ENCODE peak calls at places on chromosomes 5 and 9, in six cellular contexts. K is fibroblast of lung, Y is stomach, V is sigmoid colon, X is neural progenitor cell, W is OCI-LY7. M is an unnamed sample.

GRCh38 chr9:26975728-26976707 is 19.8 kb downstream of the IFT74 start:
- DNase-seq in K (peak; percentile 51), Y (peak; percentile 38), V (no peak), X (peak; percentile 87), W (peak; percentile 20), M (no peak)

GRCh38 chr9:36738318-36738975 is 165.8 kb downstream of the MELK start:
- DNase-seq in K (peak; percentile 42), Y (no peak), V (no peak), X (no peak), W (no peak), M (no peak)

GRCh38 chr9:35516481-35516880 is 26.6 kb downstream of the RUSC2 start:
- DNase-seq in K (peak; percentile 50), Y (no peak), V (no peak), X (peak; percentile 18), W (no peak), M (no peak)

GRCh38 chr5:33468811-33469435 is 28.2 kb downstream of the TARS1 start:
- DNase-seq in K (no peak), Y (no peak), V (no peak), X (no peak), W (no peak), M (no peak)

GRCh38 chr5:138077064-138077696 is 6.7 kb upstream of the WNT8A start:
- DNase-seq in K (peak; percentile 73), Y (peak; percentile 72), V (peak; percentile 77), X (peak; percentile 84), W (peak; percentile 65), M (no peak)

GRCh38 chr5:15431923-15432322 is 68.1 kb upstream of the FBXL7 start:
- DNase-seq in K (no peak), Y (no peak), V (no peak), X (no peak), W (no peak), M (no peak)

GRCh38 chr5:173890195-173890951 is 2.2 kb downstream of the CPEB4 start:
- DNase-seq in K (peak; percentile 45), Y (no peak), V (peak; percentile 68), X (peak; percentile 23), W (peak; percentile 65), M (peak; percentile 79)

GRCh38 chr5:78696637-78697036 is 48.1 kb upstream of the LHFPL2 start:
- DNase-seq in K (no peak), Y (no peak), V (no peak), X (no peak), W (no peak), M (no peak)

GRCh38 chr9:33437898-33438297 is 9.5 kb downstream of the AQP3 start:
- DNase-seq in K (no peak), Y (no peak), V (no peak), X (no peak), W (peak; percentile 37), M (no peak)

GRCh38 chr9:110103257-110103656 is 104.7 kb downstream of the C9orf152 start:
- DNase-seq in K (no peak), Y (no peak), V (no peak), X (no peak), W (no peak), M (no peak)
- H3K27ac ChIP-seq in K (peak overlapping the region; percentile 55), Y (peak overlapping the region; percentile 45), V (no peak overlapping the region), X (no peak overlapping the region), W (peak overlapping the region; percentile 79), M (no peak overlapping the region)

GRCh38 chr5:122842016-122842580 is 3.3 kb upstream of the SNX24 start:
- DNase-seq in K (no peak), Y (no peak), V (no peak), X (no peak), W (no peak), M (no peak)

GRCh38 chr5:122846051-122846567 is 696 bp downstream of the SNX24 start:
- DNase-seq in K (peak; percentile 52), Y (no peak), V (no peak), X (peak; percentile 18), W (no peak), M (no peak)

GRCh38 chr5:122845253-122846050 is at the start of gene SNX24:
- DNase-seq in K (peak; percentile 74), Y (peak; percentile 86), V (peak; percentile 86), X (peak; percentile 88), W (peak; percentile 81), M (peak; percentile 70)

GRCh38 chr5:122844136-122844915 is 1.1 kb upstream of the SNX24 start:
- DNase-seq in K (peak; percentile 23), Y (peak; percentile 52), V (no peak), X (peak; percentile 6), W (peak; percentile 16), M (no peak)

GRCh38 chr5:122844916-122845252 is 529 bp upstream of the SNX24 start:
- DNase-seq in K (no peak), Y (no peak), V (no peak), X (no peak), W (peak; percentile 6), M (no peak)
- H3K27ac ChIP-seq in K (peak overlapping the region; percentile 62), Y (peak overlapping the region; percentile 91), V (peak overlapping the region; percentile 97), X (no peak overlapping the region), W (no peak overlapping the region), M (peak overlapping the region; percentile 83)

GRCh38 chr5:133565993-133566392 is 46.3 kb downstream of the FSTL4 start:
- DNase-seq in K (peak; percentile 31), Y (no peak), V (no peak), X (peak; percentile 76), W (peak; percentile 26), M (no peak)
- H3K27ac ChIP-seq in K (no peak overlapping the region), Y (no peak overlapping the region), V (no peak overlapping the region), X (no peak overlapping the region), W (no peak overlapping the region), M (no peak overlapping the region)

GRCh38 chr5:150509992-150510391 is 2.1 kb downstream of the NDST1 start:
- DNase-seq in K (no peak), Y (no peak), V (no peak), X (no peak), W (no peak), M (no peak)

GRCh38 chr5:150506571-150507282 is 1.2 kb upstream of the NDST1 start:
- DNase-seq in K (no peak), Y (no peak), V (no peak), X (no peak), W (no peak), M (no peak)

GRCh38 chr5:150508828-150509227 is 897 bp downstream of the NDST1 start:
- DNase-seq in K (no peak), Y (no peak), V (no peak), X (no peak), W (no peak), M (no peak)

GRCh38 chr5:150507283-150508020 is 479 bp upstream of the NDST1 start:
- DNase-seq in K (no peak), Y (peak; percentile 40), V (no peak), X (no peak), W (no peak), M (peak; percentile 39)

DNA sequence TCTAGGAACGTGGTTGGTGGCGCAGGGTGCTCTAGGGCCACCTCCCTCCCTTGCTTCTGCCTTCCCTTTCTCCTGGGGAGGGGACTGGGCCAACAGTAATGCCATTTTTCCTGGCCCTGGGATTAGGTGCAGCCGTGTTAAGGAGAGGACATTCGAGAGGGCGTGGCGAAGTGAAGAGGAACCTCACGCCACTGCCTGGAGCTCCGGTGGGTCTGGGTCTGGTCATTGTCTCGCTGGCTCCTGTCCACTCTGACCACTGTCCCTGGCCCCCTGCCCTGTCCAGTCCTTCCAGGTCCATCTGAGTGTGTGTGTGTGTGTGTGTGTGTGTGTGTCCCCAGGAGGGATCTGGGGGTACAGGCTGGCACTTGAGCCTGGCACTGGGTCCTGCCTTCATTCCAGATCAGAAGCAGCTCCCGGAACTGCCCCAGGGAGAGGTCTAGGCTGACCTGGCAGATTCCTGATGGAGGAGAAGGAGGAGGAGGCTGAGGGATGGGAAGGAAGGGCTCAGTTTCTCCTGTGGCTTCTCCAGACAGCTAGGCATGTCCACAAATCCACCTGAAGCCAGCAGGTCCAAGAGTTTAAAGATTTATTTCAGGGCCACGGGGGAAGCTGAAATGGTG is at the start of gene NDST1:
- DNase-seq in K (no peak), Y (no peak), V (no peak), X (no peak), W (no peak), M (no peak)
- H3K27ac ChIP-seq in K (no peak within 1 kb of the TSS), Y (peak within 1 kb of the TSS; percentile 87), V (peak within 1 kb of the TSS; percentile 43), X (peak within 1 kb of the TSS; percentile 56), W (no peak within 1 kb of the TSS), M (peak within 1 kb of the TSS; percentile 99)

DNA sequence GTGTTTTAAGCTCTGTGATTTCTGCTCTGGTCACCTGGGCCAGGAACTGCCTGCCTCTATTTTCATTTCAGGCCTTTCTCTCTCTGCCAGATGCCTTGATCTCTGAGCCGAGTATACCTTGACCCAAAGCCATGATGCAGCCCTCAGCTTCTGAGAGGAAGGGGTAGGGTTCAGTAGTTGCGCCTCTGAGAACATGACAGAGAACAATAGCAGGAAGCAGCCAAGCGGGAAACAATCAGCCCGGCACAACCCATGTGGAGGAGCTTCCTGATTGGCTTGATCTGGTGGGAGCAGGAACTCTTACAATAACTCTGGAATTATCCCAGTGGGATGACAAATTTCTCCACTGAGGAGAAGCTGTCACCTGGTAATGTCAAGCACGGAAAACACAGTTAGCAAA is 127.4 kb downstream of the PALM2AKAP2 start:
- DNase-seq in K (no peak), Y (no peak), V (no peak), X (peak; percentile 15), W (peak; percentile 94), M (no peak)
- H3K27ac ChIP-seq in K (peak overlapping the region; percentile 96), Y (peak overlapping the region; percentile 58), V (peak overlapping the region; percentile 43), X (no peak overlapping the region), W (peak overlapping the region; percentile 98), M (peak overlapping the region; percentile 47)

GRCh38 chr9:124331580-124331979 is 73.8 kb downstream of the NEK6 start:
- DNase-seq in K (no peak), Y (no peak), V (no peak), X (no peak), W (no peak), M (no peak)

GRCh38 chr9:124328285-124328684 is 70.5 kb downstream of the NEK6 start:
- DNase-seq in K (no peak), Y (no peak), V (no peak), X (no peak), W (no peak), M (no peak)

GRCh38 chr9:124329996-124330714 is 72.4 kb downstream of the NEK6 start:
- DNase-seq in K (no peak), Y (no peak), V (no peak), X (no peak), W (no peak), M (no peak)

GRCh38 chr9:124327488-124327887 is 69.7 kb downstream of the NEK6 start:
- DNase-seq in K (no peak), Y (no peak), V (no peak), X (no peak), W (no peak), M (no peak)

GRCh38 chr9:124329393-124329792 is 71.6 kb downstream of the NEK6 start:
- DNase-seq in K (no peak), Y (no peak), V (no peak), X (no peak), W (no peak), M (no peak)
- H3K27ac ChIP-seq in K (no peak overlapping the region), Y (no peak overlapping the region), V (no peak overlapping the region), X (no peak overlapping the region), W (no peak overlapping the region), M (no peak overlapping the region)

DNA sequence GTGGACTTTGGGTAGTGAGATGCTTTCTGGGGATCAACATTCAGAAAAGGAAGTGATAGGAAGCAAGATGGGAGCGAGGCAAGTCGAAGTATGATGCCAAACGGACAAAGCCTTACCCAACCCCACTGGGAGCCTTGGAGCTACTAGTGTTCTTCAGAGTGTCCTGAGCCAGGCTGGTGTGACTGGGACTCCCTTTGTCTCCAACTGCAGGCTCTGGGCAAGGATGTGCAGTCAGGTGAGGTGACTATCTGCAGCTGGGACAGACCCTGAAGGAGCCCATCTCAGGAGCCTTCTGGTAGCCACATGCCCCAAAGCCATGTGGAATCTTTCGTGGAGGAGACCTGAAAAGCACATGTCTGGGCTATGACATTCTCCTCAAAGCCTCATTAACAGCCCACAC is 360.6 kb downstream of the MTRR start:
- DNase-seq in K (no peak), Y (no peak), V (no peak), X (no peak), W (no peak), M (no peak)
- H3K27ac ChIP-seq in K (no peak overlapping the region), Y (no peak overlapping the region), V (no peak overlapping the region), X (no peak overlapping the region), W (no peak overlapping the region), M (no peak overlapping the region)

M was measured in substantia nigra.